ENCODE peak calls at places on chromosome 15, in six cellular contexts. F, U, K, I, L and T are unnamed samples.

GRCh38 chr15:62412634-62413033 is 247.5 kb upstream of the C2CD4B start:
- DNase-seq in L (peak; percentile 12), U (no peak), I (no peak), K (no peak), F (no peak), T (no peak)

GRCh38 chr15:60004846-60005351 is 788 bp downstream of the FOXB1 start:
- DNase-seq in K (no peak), L (no peak), I (peak; percentile 51), U (no peak), F (peak; percentile 75), T (peak; percentile 5)

GRCh38 chr15:38274135-38274534 is 21.5 kb downstream of the SPRED1 start:
- DNase-seq in L (no peak), F (no peak), U (no peak), K (no peak), I (no peak), T (no peak)

GRCh38 chr15:22808240-22808639 is 21.8 kb downstream of the NIPA1 start:
- DNase-seq in K (no peak), I (no peak), F (no peak), L (no peak), U (no peak), T (no peak)

GRCh38 chr15:88623632-88624031 is 2.5 kb downstream of the AEN start:
- DNase-seq in F (no peak), U (no peak), I (no peak), L (no peak), K (no peak), T (no peak)

GRCh38 chr15:48475600-48476395 is 144.6 kb downstream of the DUT start:
- DNase-seq in L (no peak), K (no peak), U (no peak), I (no peak), F (no peak), T (peak; percentile 35)

GRCh38 chr15:87744815-87745214 is 511.7 kb downstream of the NTRK3 start:
- DNase-seq in K (no peak), I (no peak), F (no peak), L (no peak), U (no peak), T (no peak)

GRCh38 chr15:77821188-77821958 is 188.7 kb upstream of the LINGO1 start:
- DNase-seq in K (peak; percentile 67), I (no peak), L (peak; percentile 75), U (peak; percentile 87), F (peak; percentile 75), T (peak; percentile 42)

GRCh38 chr15:26889298-26889898 is 22.5 kb downstream of the GABRA5 start:
- DNase-seq in I (peak; percentile 77), L (peak; percentile 85), U (peak; percentile 64), F (peak; percentile 71), K (peak; percentile 57), T (peak; percentile 70)

GRCh38 chr15:62569460-62570404 is 404.6 kb upstream of the C2CD4B start:
- DNase-seq in L (peak; percentile 6), F (no peak), I (no peak), U (peak; percentile 84), K (no peak), T (peak; percentile 94)

GRCh38 chr15:36769110-36769509 is 189.7 kb downstream of the CDIN1 start:
- DNase-seq in K (no peak), F (no peak), I (no peak), U (no peak), L (no peak), T (peak; percentile 34)

GRCh38 chr15:96160269-96160668 is 170.2 kb upstream of the NR2F2 start:
- DNase-seq in I (no peak), L (no peak), F (no peak), U (peak; percentile 27), K (no peak), T (no peak)

GRCh38 chr15:99315636-99316035 is 64.4 kb downstream of the LRRC28 start:
- DNase-seq in U (no peak), I (no peak), F (no peak), K (no peak), L (no peak), T (no peak)

GRCh38 chr15:63597033-63597790 is at the start of gene FBXL22:
- DNase-seq in I (no peak), F (no peak), U (peak; percentile 41), L (no peak), K (no peak), T (peak; percentile 64)

GRCh38 chr15:34349769-34350168 is 6.7 kb downstream of the NUTM1 start:
- DNase-seq in K (no peak), L (no peak), U (no peak), I (no peak), F (no peak), T (no peak)

GRCh38 chr15:83304861-83305661 is 20.6 kb upstream of the BNC1 start:
- DNase-seq in K (peak; percentile 14), F (no peak), U (no peak), L (no peak), I (no peak), T (no peak)

GRCh38 chr15:69045810-69046209 is 31.3 kb downstream of the NOX5 start:
- DNase-seq in K (no peak), L (no peak), U (no peak), F (no peak), I (no peak), T (peak; percentile 39)

GRCh38 chr15:62928242-62928995 is 114.1 kb upstream of the TPM1 start:
- DNase-seq in L (no peak), F (no peak), I (no peak), U (peak; percentile 82), K (no peak), T (peak; percentile 97)

GRCh38 chr15:77599899-77600298 is 32.8 kb downstream of the LINGO1 start:
- DNase-seq in L (peak; percentile 74), F (no peak), I (no peak), U (peak; percentile 40), K (peak; percentile 63), T (no peak)

GRCh38 chr15:65579762-65580161 is 31.2 kb downstream of the INTS14 start:
- DNase-seq in K (no peak), I (no peak), U (no peak), F (no peak), L (no peak), T (no peak)

GRCh38 chr15:77012868-77013267 is 17.9 kb downstream of the PSTPIP1 start:
- DNase-seq in L (no peak), I (no peak), F (no peak), U (no peak), K (no peak), T (no peak)

GRCh38 chr15:80755884-80756283 is 23.3 kb upstream of the CEMIP start:
- DNase-seq in K (no peak), L (no peak), U (no peak), F (no peak), I (no peak), T (no peak)

GRCh38 chr15:51322622-51323296 is 15.6 kb downstream of the CYP19A1 start:
- DNase-seq in L (no peak), K (no peak), U (peak; percentile 20), F (no peak), I (no peak), T (peak; percentile 16)

GRCh38 chr15:73957785-73958184 is 31.5 kb downstream of the LOXL1 start:
- DNase-seq in F (no peak), L (no peak), K (no peak), I (no peak), U (no peak), T (no peak)

GRCh38 chr15:70802629-70803028 is 39.3 kb upstream of the UACA start:
- DNase-seq in F (no peak), K (no peak), L (no peak), U (peak; percentile 74), I (no peak), T (peak; percentile 79)

GRCh38 chr15:80844011-80844732 is 65.0 kb downstream of the CEMIP start:
- DNase-seq in K (no peak), L (no peak), U (peak; percentile 85), F (no peak), I (no peak), T (peak; percentile 77)

GRCh38 chr15:63953524-63953923 is 92.8 kb downstream of the DAPK2 start:
- DNase-seq in K (no peak), L (no peak), F (no peak), I (no peak), U (no peak), T (no peak)

GRCh38 chr15:32718082-32718821 is 448 bp downstream of the GREM1 start:
- DNase-seq in F (peak; percentile 54), U (peak; percentile 45), L (no peak), I (peak; percentile 30), K (peak; percentile 9), T (no peak)

GRCh38 chr15:43187544-43188155 is 2.4 kb downstream of the CCNDBP1 start:
- DNase-seq in K (peak; percentile 34), I (no peak), F (no peak), L (peak; percentile 52), U (peak; percentile 66), T (peak; percentile 72)

GRCh38 chr15:63381301-63382192 is at the start of gene CA12:
- DNase-seq in I (peak; percentile 38), K (no peak), F (no peak), U (peak; percentile 59), L (no peak), T (no peak)

GRCh38 chr15:56619881-56620280 is 113.4 kb downstream of the ZNF280D start:
- DNase-seq in U (no peak), I (no peak), L (no peak), F (no peak), K (no peak), T (no peak)

GRCh38 chr15:35000511-35000910 is 12.4 kb upstream of the ZNF770 start:
- DNase-seq in U (peak; percentile 76), I (no peak), L (no peak), K (no peak), F (no peak), T (peak; percentile 87)

GRCh38 chr15:83698294-83698693 is 44.4 kb downstream of the ADAMTSL3 start:
- DNase-seq in K (no peak), L (no peak), F (no peak), U (peak; percentile 58), I (no peak), T (peak; percentile 46)